ENCODE peak calls at places on chromosomes 1 and 21, in four cellular contexts. One of them, this sample, is unnamed.

GRCh38 chr1:37497832-37498231 is 16.7 kb downstream of the MEAF6 start:
- DNase-seq in progenitor cell of endocrine pancreas: no peak
- DNase-seq in lower lobe of right lung: no peak
- DNase-seq in A549: no peak
- DNase-seq in this sample: peak; percentile 66

GRCh38 chr1:4506591-4506990 is 147.8 kb upstream of the AJAP1 start:
- DNase-seq in progenitor cell of endocrine pancreas: no peak
- DNase-seq in lower lobe of right lung: no peak
- DNase-seq in A549: no peak
- DNase-seq in this sample: no peak

GRCh38 chr1:17437260-17438175 is 2.0 kb downstream of the RCC2 start:
- DNase-seq in progenitor cell of endocrine pancreas: peak; percentile 23
- DNase-seq in lower lobe of right lung: peak; percentile 53
- DNase-seq in A549: no peak
- DNase-seq in this sample: peak; percentile 32

GRCh38 chr1:86409416-86410021 is 13.4 kb upstream of the ODF2L start:
- DNase-seq in progenitor cell of endocrine pancreas: no peak
- DNase-seq in lower lobe of right lung: peak; percentile 64
- DNase-seq in A549: no peak
- DNase-seq in this sample: no peak

GRCh38 chr1:232629250-232630046 is 485 bp downstream of the SIPA1L2 start:
- DNase-seq in progenitor cell of endocrine pancreas: peak; percentile 49
- DNase-seq in lower lobe of right lung: peak; percentile 71
- DNase-seq in A549: peak; percentile 25
- DNase-seq in this sample: peak; percentile 30

GRCh38 chr1:19765623-19766022 is 34.1 kb downstream of the TMCO4 start:
- DNase-seq in progenitor cell of endocrine pancreas: no peak
- DNase-seq in lower lobe of right lung: no peak
- DNase-seq in A549: peak; percentile 75
- DNase-seq in this sample: peak; percentile 62

GRCh38 chr1:63960326-63960725 is 186.5 kb downstream of the ROR1 start:
- DNase-seq in progenitor cell of endocrine pancreas: no peak
- DNase-seq in lower lobe of right lung: no peak
- DNase-seq in A549: no peak
- DNase-seq in this sample: no peak

GRCh38 chr1:213019450-213019849 is 3.8 kb upstream of the ANGEL2 start:
- DNase-seq in progenitor cell of endocrine pancreas: no peak
- DNase-seq in lower lobe of right lung: no peak
- DNase-seq in A549: no peak
- DNase-seq in this sample: no peak

GRCh38 chr1:77925536-77925935 is 37.1 kb downstream of the NEXN start:
- DNase-seq in progenitor cell of endocrine pancreas: no peak
- DNase-seq in lower lobe of right lung: no peak
- DNase-seq in A549: no peak
- DNase-seq in this sample: no peak

GRCh38 chr21:42724226-42724920 is 71.0 kb downstream of the PDE9A start:
- DNase-seq in progenitor cell of endocrine pancreas: no peak
- DNase-seq in lower lobe of right lung: no peak
- DNase-seq in A549: peak; percentile 15
- DNase-seq in this sample: peak; percentile 80

GRCh38 chr1:68229927-68230812 is 2.2 kb downstream of the WLS start:
- DNase-seq in progenitor cell of endocrine pancreas: peak; percentile 18
- DNase-seq in lower lobe of right lung: no peak
- DNase-seq in A549: no peak
- DNase-seq in this sample: peak; percentile 7

GRCh38 chr1:232641507-232641906 is 11.6 kb upstream of the SIPA1L2 start:
- DNase-seq in progenitor cell of endocrine pancreas: no peak
- DNase-seq in lower lobe of right lung: no peak
- DNase-seq in A549: no peak
- DNase-seq in this sample: no peak

GRCh38 chr21:37119421-37120218 is 46.6 kb downstream of the TTC3 start:
- DNase-seq in progenitor cell of endocrine pancreas: no peak
- DNase-seq in lower lobe of right lung: no peak
- DNase-seq in A549: no peak
- DNase-seq in this sample: no peak

GRCh38 chr1:209172286-209172685 is 411.2 kb upstream of the CAMK1G start:
- DNase-seq in progenitor cell of endocrine pancreas: no peak
- DNase-seq in lower lobe of right lung: no peak
- DNase-seq in A549: no peak
- DNase-seq in this sample: no peak

GRCh38 chr1:31396633-31397351 is 16.2 kb upstream of the SERINC2 start:
- DNase-seq in progenitor cell of endocrine pancreas: no peak
- DNase-seq in lower lobe of right lung: no peak
- DNase-seq in A549: no peak
- DNase-seq in this sample: peak; percentile 17

GRCh38 chr1:227428803-227429202 is 110.5 kb upstream of the CDC42BPA start:
- DNase-seq in progenitor cell of endocrine pancreas: no peak
- DNase-seq in lower lobe of right lung: no peak
- DNase-seq in A549: no peak
- DNase-seq in this sample: peak; percentile 83

GRCh38 chr1:91559838-91560514 is 59.3 kb downstream of the CDC7 start:
- DNase-seq in progenitor cell of endocrine pancreas: no peak
- DNase-seq in lower lobe of right lung: no peak
- DNase-seq in A549: no peak
- DNase-seq in this sample: no peak

GRCh38 chr1:238674331-238674730 is 712.0 kb upstream of the CHRM3 start:
- DNase-seq in progenitor cell of endocrine pancreas: no peak
- DNase-seq in lower lobe of right lung: no peak
- DNase-seq in A549: no peak
- DNase-seq in this sample: no peak

GRCh38 chr1:223419561-223419960 is 26.3 kb downstream of the CCDC185 start:
- DNase-seq in progenitor cell of endocrine pancreas: no peak
- DNase-seq in lower lobe of right lung: no peak
- DNase-seq in A549: no peak
- DNase-seq in this sample: no peak

GRCh38 chr1:23366146-23366545 is 3.5 kb downstream of the ZNF436 start:
- DNase-seq in progenitor cell of endocrine pancreas: no peak
- DNase-seq in lower lobe of right lung: no peak
- DNase-seq in A549: no peak
- DNase-seq in this sample: no peak

GRCh38 chr1:209743145-209743482 is 12.7 kb upstream of the TRAF3IP3 start:
- DNase-seq in progenitor cell of endocrine pancreas: no peak
- DNase-seq in lower lobe of right lung: no peak
- DNase-seq in A549: no peak
- DNase-seq in this sample: no peak

GRCh38 chr1:95728841-95729240 is 494.8 kb downstream of the RWDD3 start:
- DNase-seq in progenitor cell of endocrine pancreas: no peak
- DNase-seq in lower lobe of right lung: no peak
- DNase-seq in A549: no peak
- DNase-seq in this sample: no peak
- TF ChIP-seq CTCF in progenitor cell of endocrine pancreas: no peak
- TF ChIP-seq CTCF in lower lobe of right lung: no peak
- TF ChIP-seq CTCF in A549: no peak
- TF ChIP-seq CTCF in this sample: no peak

DNA sequence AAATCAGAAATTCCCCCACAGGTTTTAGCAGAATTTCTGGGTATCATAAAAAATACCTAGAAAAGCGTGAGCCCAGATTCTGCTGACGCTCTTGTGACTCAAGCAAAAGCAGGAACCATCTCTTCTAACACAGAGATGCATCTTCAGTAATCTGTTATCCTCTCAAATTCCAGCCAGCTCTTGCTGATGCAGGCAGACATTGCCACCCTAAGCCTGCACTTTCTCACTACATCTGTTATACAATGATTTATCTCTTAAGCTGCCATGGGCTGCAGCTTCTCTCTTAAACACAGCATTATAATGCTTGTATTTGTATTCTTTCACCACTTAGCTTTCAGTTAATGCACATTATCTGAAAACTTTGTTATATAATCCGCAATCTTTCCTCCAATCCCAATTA is 112.9 kb upstream of the RGS1 start:
- DNase-seq in progenitor cell of endocrine pancreas: no peak
- DNase-seq in lower lobe of right lung: no peak
- DNase-seq in A549: no peak
- DNase-seq in this sample: no peak
- TF ChIP-seq CTCF in progenitor cell of endocrine pancreas: no peak
- TF ChIP-seq CTCF in lower lobe of right lung: no peak
- TF ChIP-seq CTCF in A549: no peak
- TF ChIP-seq CTCF in this sample: no peak

GRCh38 chr1:46190539-46190938 is 7.7 kb downstream of the POMGNT1 start:
- DNase-seq in progenitor cell of endocrine pancreas: no peak
- DNase-seq in lower lobe of right lung: no peak
- DNase-seq in A549: no peak
- DNase-seq in this sample: no peak
- TF ChIP-seq CTCF in progenitor cell of endocrine pancreas: no peak
- TF ChIP-seq CTCF in lower lobe of right lung: no peak
- TF ChIP-seq CTCF in A549: no peak
- TF ChIP-seq CTCF in this sample: no peak

DNA sequence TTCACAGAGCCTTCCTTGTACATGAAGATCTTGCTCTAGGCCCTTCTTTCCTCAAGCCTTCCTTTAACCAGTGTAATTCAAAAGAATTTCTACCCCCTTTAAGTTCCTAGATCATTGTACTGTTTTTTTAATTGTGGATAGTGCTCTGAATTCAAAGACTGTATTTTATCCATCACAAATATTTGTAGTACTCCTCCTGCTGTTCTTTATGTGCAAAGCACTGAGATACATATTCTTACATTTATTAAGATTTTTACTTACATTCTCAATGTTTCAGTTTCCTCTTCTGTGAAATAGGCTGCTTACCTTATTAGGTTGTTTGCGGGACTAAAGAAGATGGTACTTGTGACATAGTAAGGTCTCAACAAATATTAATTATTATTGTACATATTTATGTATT is 168.8 kb upstream of the PDE4B start:
- DNase-seq in progenitor cell of endocrine pancreas: no peak
- DNase-seq in lower lobe of right lung: no peak
- DNase-seq in A549: no peak
- DNase-seq in this sample: no peak
- TF ChIP-seq CTCF in progenitor cell of endocrine pancreas: peak; percentile 10
- TF ChIP-seq CTCF in lower lobe of right lung: no peak
- TF ChIP-seq CTCF in A549: no peak
- TF ChIP-seq CTCF in this sample: no peak

GRCh38 chr1:181504294-181505115 is 21.2 kb downstream of the CACNA1E start:
- DNase-seq in progenitor cell of endocrine pancreas: no peak
- DNase-seq in lower lobe of right lung: no peak
- DNase-seq in A549: peak; percentile 44
- DNase-seq in this sample: peak; percentile 24
- TF ChIP-seq CTCF in progenitor cell of endocrine pancreas: peak; percentile 59
- TF ChIP-seq CTCF in lower lobe of right lung: no peak
- TF ChIP-seq CTCF in A549: no peak
- TF ChIP-seq CTCF in this sample: peak; percentile 39

GRCh38 chr1:153057375-153057774 is at the start of gene SPRR2A:
- DNase-seq in progenitor cell of endocrine pancreas: no peak
- DNase-seq in lower lobe of right lung: no peak
- DNase-seq in A549: no peak
- DNase-seq in this sample: no peak

GRCh38 chr1:153058826-153059784 is 1.8 kb upstream of the SPRR2A start:
- DNase-seq in progenitor cell of endocrine pancreas: no peak
- DNase-seq in lower lobe of right lung: no peak
- DNase-seq in A549: no peak
- DNase-seq in this sample: peak; percentile 62

DNA sequence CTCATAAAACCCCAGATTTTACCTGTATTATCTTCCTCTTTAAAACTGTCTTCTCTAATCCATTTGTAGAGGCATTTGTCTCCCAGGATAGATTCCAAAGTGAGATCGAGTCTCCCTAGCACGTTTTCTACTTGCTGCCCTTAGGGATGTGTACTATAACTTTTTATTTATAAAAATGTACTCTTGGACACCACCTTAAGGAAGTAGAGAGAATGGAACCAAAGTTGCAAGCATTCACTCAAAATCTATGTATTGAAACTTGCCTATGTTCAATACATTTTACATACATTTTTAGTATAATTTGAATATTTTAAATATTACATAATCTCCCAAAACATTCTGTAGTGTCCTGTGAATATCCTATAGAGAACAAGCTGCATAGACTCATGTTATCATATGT is 842 bp upstream of the SPRR2A start:
- DNase-seq in progenitor cell of endocrine pancreas: no peak
- DNase-seq in lower lobe of right lung: no peak
- DNase-seq in A549: no peak
- DNase-seq in this sample: no peak
- TF ChIP-seq CTCF in progenitor cell of endocrine pancreas: no peak
- TF ChIP-seq CTCF in lower lobe of right lung: no peak
- TF ChIP-seq CTCF in A549: peak; percentile 12
- TF ChIP-seq CTCF in this sample: peak; percentile 14

DNA sequence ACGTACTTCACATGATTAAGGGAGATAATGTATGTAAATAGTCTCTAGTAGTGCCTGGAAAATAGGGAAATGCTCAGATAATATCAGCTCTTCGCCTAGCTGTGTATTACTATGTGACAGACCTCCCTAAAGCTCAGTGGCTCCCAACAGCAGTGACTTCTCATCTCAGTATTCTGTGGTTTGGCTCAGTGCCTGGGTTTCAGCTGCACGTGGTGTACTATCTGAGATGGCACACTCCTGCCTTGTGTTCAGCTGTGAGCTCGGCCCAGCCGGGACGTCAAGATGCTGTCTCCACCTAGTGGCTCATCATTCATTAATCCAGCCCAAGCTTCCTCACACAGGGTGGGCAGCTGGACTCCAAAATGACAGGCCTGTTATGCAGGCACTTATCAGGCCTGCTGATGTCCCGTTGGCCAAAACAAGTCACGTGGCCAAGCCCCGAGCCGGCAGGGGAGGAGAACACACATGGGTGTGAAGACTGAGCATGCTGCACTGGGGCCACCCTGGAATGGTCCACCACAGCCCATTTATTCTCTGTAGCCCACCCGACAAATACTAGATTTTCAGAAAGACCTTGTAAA is 17.8 kb downstream of the SLFNL1 start:
- DNase-seq in progenitor cell of endocrine pancreas: no peak
- DNase-seq in lower lobe of right lung: peak; percentile 92
- DNase-seq in A549: peak; percentile 79
- DNase-seq in this sample: peak; percentile 91
- TF ChIP-seq CTCF in progenitor cell of endocrine pancreas: no peak
- TF ChIP-seq CTCF in lower lobe of right lung: peak; percentile 50
- TF ChIP-seq CTCF in A549: peak; percentile 48
- TF ChIP-seq CTCF in this sample: peak; percentile 24

GRCh38 chr1:177983087-177983823 is 13.4 kb upstream of the SEC16B start:
- DNase-seq in progenitor cell of endocrine pancreas: no peak
- DNase-seq in lower lobe of right lung: no peak
- DNase-seq in A549: no peak
- DNase-seq in this sample: no peak
- TF ChIP-seq CTCF in progenitor cell of endocrine pancreas: no peak
- TF ChIP-seq CTCF in lower lobe of right lung: no peak
- TF ChIP-seq CTCF in A549: no peak
- TF ChIP-seq CTCF in this sample: no peak

This sample was measured in Calu3.